ENCODE peak calls at places on chromosomes 11 and 22, in seven cellular contexts. W, D, J, T, O, M and U are unnamed samples.
A peak's percentile ranks its signal among the peaks of the same experiment; 100 is the strongest.

GRCh38 chr11:120523196-120523595 is 11.6 kb downstream of the GRIK4 start:
- DNase-seq in W (no peak), D (peak; percentile 9), J (peak; percentile 43), T (no peak), O (no peak), M (no peak), U (no peak)

GRCh38 chr11:15942126-15942525 is 414.2 kb downstream of the SOX6 start:
- DNase-seq in W (no peak), D (no peak), J (no peak), T (no peak), O (no peak), M (no peak), U (no peak)

GRCh38 chr22:26527574-26528465 is 15.5 kb upstream of the TFIP11 start:
- DNase-seq in W (no peak), D (no peak), J (no peak), T (no peak), O (no peak), M (no peak), U (no peak)

GRCh38 chr11:76622481-76623094 is 48.0 kb downstream of the LRRC32 start:
- DNase-seq in W (no peak), D (no peak), J (no peak), T (no peak), O (no peak), M (no peak), U (no peak)

GRCh38 chr11:40797981-40798380 is 661.5 kb downstream of the LRRC4C start:
- DNase-seq in W (no peak), D (no peak), J (no peak), T (no peak), O (no peak), M (peak; percentile 13), U (no peak)

GRCh38 chr22:29704528-29705285 is 15.1 kb upstream of the CABP7 start:
- DNase-seq in W (peak; percentile 24), D (no peak), J (no peak), T (no peak), O (no peak), M (no peak), U (no peak)

GRCh38 chr11:116826751-116827431 is 2.8 kb upstream of the APOC3 start:
- DNase-seq in W (no peak), D (no peak), J (no peak), T (no peak), O (no peak), M (no peak), U (no peak)

GRCh38 chr22:30891443-30891755 is 77.2 kb downstream of the MORC2 start:
- DNase-seq in W (no peak), D (no peak), J (no peak), T (no peak), O (no peak), M (no peak), U (no peak)

GRCh38 chr22:48940988-48941902 is 886.4 kb downstream of the BRD1 start:
- DNase-seq in W (no peak), D (no peak), J (peak; percentile 12), T (no peak), O (no peak), M (no peak), U (no peak)

GRCh38 chr11:9629064-9629463 is 34.8 kb upstream of the SWAP70 start:
- DNase-seq in W (no peak), D (peak; percentile 72), J (no peak), T (no peak), O (no peak), M (no peak), U (peak; percentile 48)

GRCh38 chr11:79098096-79098495 is 342.7 kb downstream of the TENM4 start:
- DNase-seq in W (no peak), D (no peak), J (no peak), T (no peak), O (no peak), M (no peak), U (no peak)

GRCh38 chr11:102410382-102410784 is 42.2 kb downstream of the TMEM123 start:
- DNase-seq in W (no peak), D (no peak), J (no peak), T (no peak), O (no peak), M (no peak), U (no peak)

GRCh38 chr11:124898711-124899110 is 1.0 kb upstream of the ROBO4 start:
- DNase-seq in W (no peak), D (no peak), J (peak; percentile 51), T (no peak), O (no peak), M (no peak), U (no peak)

GRCh38 chr22:19419464-19420178 is 11.9 kb downstream of the HIRA start:
- DNase-seq in W (peak; percentile 89), D (peak; percentile 75), J (no peak), T (no peak), O (no peak), M (no peak), U (peak; percentile 65)

GRCh38 chr22:37930270-37930951 is 23.0 kb downstream of the C22orf23 start:
- DNase-seq in W (peak; percentile 49), D (peak; percentile 35), J (peak; percentile 56), T (peak; percentile 36), O (peak; percentile 52), M (no peak), U (peak; percentile 66)
- TF ChIP-seq CTCF in W (peak; percentile 74), D (peak; percentile 42), J (peak; percentile 59), T (no peak), O (peak; percentile 17), M (peak; percentile 51), U (no peak)

GRCh38 chr11:133064152-133064877 is 468.0 kb downstream of the OPCML start:
- DNase-seq in W (no peak), D (no peak), J (peak; percentile 88), T (peak; percentile 90), O (peak; percentile 65), M (no peak), U (peak; percentile 40)
- TF ChIP-seq CTCF in W (peak; percentile 13), D (peak; percentile 31), J (peak; percentile 96), T (peak; percentile 37), O (peak; percentile 55), M (peak; percentile 44), U (peak; percentile 7)

GRCh38 chr11:73990727-73991126 is 8.1 kb upstream of the UCP2 start:
- DNase-seq in W (no peak), D (no peak), J (no peak), T (no peak), O (no peak), M (no peak), U (no peak)

GRCh38 chr11:73991471-73992006 is 8.9 kb upstream of the UCP2 start:
- DNase-seq in W (peak; percentile 53), D (peak; percentile 62), J (no peak), T (no peak), O (no peak), M (no peak), U (no peak)

GRCh38 chr11:73983764-73984543 is 1.3 kb upstream of the UCP2 start:
- DNase-seq in W (peak; percentile 40), D (no peak), J (no peak), T (no peak), O (no peak), M (no peak), U (no peak)

GRCh38 chr11:73988227-73988626 is 5.6 kb upstream of the UCP2 start:
- DNase-seq in W (no peak), D (no peak), J (no peak), T (no peak), O (no peak), M (no peak), U (no peak)

GRCh38 chr11:73989156-73989555 is 6.5 kb upstream of the UCP2 start:
- DNase-seq in W (no peak), D (no peak), J (no peak), T (no peak), O (no peak), M (no peak), U (no peak)
- TF ChIP-seq CTCF in W (peak; percentile 70), D (peak; percentile 20), J (peak; percentile 27), T (peak; percentile 16), O (no peak), M (no peak), U (no peak)

GRCh38 chr22:39530692-39531331 is 1.7 kb downstream of the RPS19BP1 start:
- DNase-seq in W (peak; percentile 79), D (peak; percentile 67), J (no peak), T (no peak), O (peak; percentile 35), M (peak; percentile 47), U (no peak)
- TF ChIP-seq CTCF in W (peak; percentile 65), D (peak; percentile 25), J (no peak), T (no peak), O (no peak), M (peak; percentile 29), U (no peak)

GRCh38 chr22:44669725-44670027 is 32.3 kb upstream of the PRR5 start:
- DNase-seq in W (no peak), D (no peak), J (peak; percentile 62), T (peak; percentile 57), O (no peak), M (no peak), U (no peak)
- TF ChIP-seq CTCF in W (peak; percentile 39), D (no peak), J (peak; percentile 83), T (peak; percentile 48), O (no peak), M (peak; percentile 19), U (no peak)

GRCh38 chr11:1869427-1870325 is 16.8 kb downstream of the LSP1 start:
- DNase-seq in W (no peak), D (no peak), J (no peak), T (peak; percentile 26), O (no peak), M (no peak), U (no peak)
- TF ChIP-seq CTCF in W (no peak), D (no peak), J (peak; percentile 46), T (no peak), O (no peak), M (peak; percentile 25), U (no peak)

GRCh38 chr11:17014774-17015638 is 792 bp upstream of the PLEKHA7 start:
- DNase-seq in W (no peak), D (peak; percentile 36), J (peak; percentile 70), T (peak; percentile 59), O (no peak), M (peak; percentile 90), U (peak; percentile 76)
- TF ChIP-seq CTCF in W (peak; percentile 36), D (peak; percentile 48), J (peak; percentile 83), T (peak; percentile 34), O (peak; percentile 29), M (peak; percentile 62), U (peak; percentile 46)

DNA sequence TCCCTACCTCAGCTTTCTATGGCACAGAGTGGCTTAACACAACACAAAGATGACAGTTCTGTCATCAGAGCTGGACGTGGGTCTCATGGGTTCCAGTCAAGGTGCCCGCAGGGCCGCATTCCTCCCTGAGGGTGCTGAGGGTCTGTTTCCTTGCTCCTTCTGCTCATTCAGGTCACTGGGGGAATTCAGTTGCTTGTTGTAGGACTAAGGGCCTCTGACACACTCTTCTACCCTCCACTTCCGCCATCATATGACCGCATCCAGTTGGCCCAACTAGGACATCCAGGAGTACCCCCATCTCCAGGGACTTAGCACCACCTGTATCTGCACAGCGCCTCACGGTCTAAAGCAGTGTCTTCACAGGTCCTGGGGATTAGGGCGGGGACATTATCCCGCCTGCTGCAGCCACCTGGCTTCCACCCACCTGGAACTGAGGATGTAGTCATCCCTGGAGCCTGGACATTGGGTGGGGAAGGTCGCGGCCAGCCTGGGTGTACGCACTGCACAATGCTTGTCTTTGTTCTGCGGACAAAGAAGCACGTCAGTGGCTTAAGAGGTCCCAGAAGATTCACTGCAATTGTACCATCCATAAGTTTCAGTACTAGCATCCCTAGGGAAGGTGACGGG is 342.3 kb upstream of the B3GAT1 start:
- DNase-seq in W (no peak), D (no peak), J (no peak), T (no peak), O (no peak), M (no peak), U (no peak)
- TF ChIP-seq CTCF in W (no peak), D (no peak), J (no peak), T (no peak), O (no peak), M (no peak), U (no peak)